ENCODE peak calls at places on chromosome 10, in five cellular contexts. One of them, this sample, is unnamed.

GRCh38 chr10:78730754-78731153 is 338.0 kb upstream of the ZMIZ1 start:
- DNase-seq in mucosa of gallbladder: no peak
- DNase-seq in stimulated activated naive CD4-positive, alpha-beta T cell: no peak
- DNase-seq in heart left ventricle: no peak
- DNase-seq in right atrium auricular region: no peak
- DNase-seq in this sample: no peak

GRCh38 chr10:14560274-14560673 is 214.4 kb downstream of the FAM107B start:
- DNase-seq in mucosa of gallbladder: no peak
- DNase-seq in stimulated activated naive CD4-positive, alpha-beta T cell: no peak
- DNase-seq in heart left ventricle: no peak
- DNase-seq in right atrium auricular region: no peak
- DNase-seq in this sample: no peak

GRCh38 chr10:71638087-71638576 is 81.4 kb downstream of the C10orf105 start:
- DNase-seq in mucosa of gallbladder: peak
- DNase-seq in stimulated activated naive CD4-positive, alpha-beta T cell: no peak
- DNase-seq in heart left ventricle: peak
- DNase-seq in right atrium auricular region: peak
- DNase-seq in this sample: no peak

GRCh38 chr10:49074836-49075235 is 40.5 kb downstream of the VSTM4 start:
- DNase-seq in mucosa of gallbladder: peak
- DNase-seq in stimulated activated naive CD4-positive, alpha-beta T cell: no peak
- DNase-seq in heart left ventricle: no peak
- DNase-seq in right atrium auricular region: no peak
- DNase-seq in this sample: no peak

GRCh38 chr10:84193327-84193726 is 1.0 kb upstream of the CDHR1 start:
- DNase-seq in mucosa of gallbladder: no peak
- DNase-seq in stimulated activated naive CD4-positive, alpha-beta T cell: no peak
- DNase-seq in heart left ventricle: no peak
- DNase-seq in right atrium auricular region: no peak
- DNase-seq in this sample: no peak

GRCh38 chr10:100065084-100065660 is 16.5 kb downstream of the CPN1 start:
- DNase-seq in mucosa of gallbladder: no peak
- DNase-seq in stimulated activated naive CD4-positive, alpha-beta T cell: no peak
- DNase-seq in heart left ventricle: no peak
- DNase-seq in right atrium auricular region: no peak
- DNase-seq in this sample: no peak

GRCh38 chr10:116162851-116163250 is 110.2 kb downstream of the GFRA1 start:
- DNase-seq in mucosa of gallbladder: no peak
- DNase-seq in stimulated activated naive CD4-positive, alpha-beta T cell: no peak
- DNase-seq in heart left ventricle: no peak
- DNase-seq in right atrium auricular region: no peak
- DNase-seq in this sample: no peak

GRCh38 chr10:121112618-121113384 is 261.6 kb downstream of the WDR11 start:
- DNase-seq in mucosa of gallbladder: no peak
- DNase-seq in stimulated activated naive CD4-positive, alpha-beta T cell: no peak
- DNase-seq in heart left ventricle: no peak
- DNase-seq in right atrium auricular region: no peak
- DNase-seq in this sample: no peak

GRCh38 chr10:93384006-93384405 is 98.1 kb downstream of the MYOF start:
- DNase-seq in mucosa of gallbladder: no peak
- DNase-seq in stimulated activated naive CD4-positive, alpha-beta T cell: no peak
- DNase-seq in heart left ventricle: no peak
- DNase-seq in right atrium auricular region: no peak
- DNase-seq in this sample: no peak

GRCh38 chr10:43196981-43197833 is 59.0 kb downstream of the CSGALNACT2 start:
- DNase-seq in mucosa of gallbladder: peak
- DNase-seq in stimulated activated naive CD4-positive, alpha-beta T cell: no peak
- DNase-seq in heart left ventricle: peak
- DNase-seq in right atrium auricular region: peak
- DNase-seq in this sample: no peak

GRCh38 chr10:107098326-107098725 is 66.2 kb downstream of the SORCS1 start:
- DNase-seq in mucosa of gallbladder: no peak
- DNase-seq in stimulated activated naive CD4-positive, alpha-beta T cell: no peak
- DNase-seq in heart left ventricle: no peak
- DNase-seq in right atrium auricular region: no peak
- DNase-seq in this sample: no peak

GRCh38 chr10:95430231-95430951 is 130.8 kb downstream of the SORBS1 start:
- DNase-seq in mucosa of gallbladder: peak
- DNase-seq in stimulated activated naive CD4-positive, alpha-beta T cell: peak
- DNase-seq in heart left ventricle: no peak
- DNase-seq in right atrium auricular region: no peak
- DNase-seq in this sample: no peak

GRCh38 chr10:35184527-35185171 is 58.0 kb downstream of the CREM start:
- DNase-seq in mucosa of gallbladder: no peak
- DNase-seq in stimulated activated naive CD4-positive, alpha-beta T cell: no peak
- DNase-seq in heart left ventricle: no peak
- DNase-seq in right atrium auricular region: no peak
- DNase-seq in this sample: no peak

GRCh38 chr10:11440250-11441150 is 170.9 kb downstream of the USP6NL start:
- DNase-seq in mucosa of gallbladder: no peak
- DNase-seq in stimulated activated naive CD4-positive, alpha-beta T cell: no peak
- DNase-seq in heart left ventricle: no peak
- DNase-seq in right atrium auricular region: peak
- DNase-seq in this sample: no peak

GRCh38 chr10:74502963-74503608 is 323.3 kb upstream of the KAT6B start:
- DNase-seq in mucosa of gallbladder: no peak
- DNase-seq in stimulated activated naive CD4-positive, alpha-beta T cell: no peak
- DNase-seq in heart left ventricle: no peak
- DNase-seq in right atrium auricular region: no peak
- DNase-seq in this sample: no peak